ENCODE peak calls at places on chromosomes 5 and 9, in eight cellular contexts. One of them, this sample, is unnamed. For H3K36me3, the result is how much of the 10 kb centered on the place peaks cover.

GRCh38 chr9:125337282-125337681 is 75.7 kb downstream of the GAPVD1 start:
- DNase-seq in OCI-LY7: no peak
- DNase-seq in psoas muscle: no peak
- DNase-seq in testis: no peak
- DNase-seq in ascending aorta: no peak
- DNase-seq in MM.1S: no peak
- DNase-seq in CD8-positive, alpha-beta T cell: no peak
- DNase-seq in heart right ventricle: no peak
- DNase-seq in this sample: no peak

GRCh38 chr9:122254761-122255160 is 9.9 kb downstream of the RBM18 start:
- DNase-seq in heart right ventricle: no peak
- DNase-seq in CD8-positive, alpha-beta T cell: no peak
- DNase-seq in psoas muscle: no peak
- DNase-seq in OCI-LY7: no peak
- DNase-seq in testis: no peak
- DNase-seq in MM.1S: no peak
- DNase-seq in ascending aorta: no peak
- DNase-seq in this sample: no peak

GRCh38 chr5:132099073-132099748 is 25.6 kb downstream of the CSF2 start:
- DNase-seq in ascending aorta: no peak
- DNase-seq in MM.1S: no peak
- DNase-seq in psoas muscle: no peak
- DNase-seq in CD8-positive, alpha-beta T cell: no peak
- DNase-seq in testis: no peak
- DNase-seq in OCI-LY7: no peak
- DNase-seq in heart right ventricle: no peak
- DNase-seq in this sample: no peak

GRCh38 chr9:4842734-4843133 is 50.0 kb downstream of the RCL1 start:
- DNase-seq in ascending aorta: no peak
- DNase-seq in OCI-LY7: no peak
- DNase-seq in heart right ventricle: no peak
- DNase-seq in psoas muscle: no peak
- DNase-seq in testis: no peak
- DNase-seq in MM.1S: no peak
- DNase-seq in CD8-positive, alpha-beta T cell: no peak
- DNase-seq in this sample: no peak

GRCh38 chr5:94326579-94326978 is 291.8 kb downstream of the KIAA0825 start:
- DNase-seq in heart right ventricle: no peak
- DNase-seq in CD8-positive, alpha-beta T cell: no peak
- DNase-seq in OCI-LY7: no peak
- DNase-seq in testis: no peak
- DNase-seq in MM.1S: no peak
- DNase-seq in ascending aorta: no peak
- DNase-seq in psoas muscle: no peak
- DNase-seq in this sample: no peak

GRCh38 chr9:89458768-89459496 is 39.0 kb downstream of the SEMA4D start:
- DNase-seq in heart right ventricle: no peak
- DNase-seq in psoas muscle: no peak
- DNase-seq in testis: no peak
- DNase-seq in MM.1S: no peak
- DNase-seq in ascending aorta: no peak
- DNase-seq in OCI-LY7: no peak
- DNase-seq in CD8-positive, alpha-beta T cell: no peak
- DNase-seq in this sample: no peak

GRCh38 chr5:108353087-108353486 is 28.8 kb downstream of the FBXL17 start:
- DNase-seq in ascending aorta: no peak
- DNase-seq in testis: no peak
- DNase-seq in OCI-LY7: no peak
- DNase-seq in CD8-positive, alpha-beta T cell: no peak
- DNase-seq in MM.1S: no peak
- DNase-seq in psoas muscle: no peak
- DNase-seq in heart right ventricle: no peak
- DNase-seq in this sample: no peak

GRCh38 chr5:140595538-140595937 is 30.9 kb downstream of the SLC35A4 start:
- DNase-seq in MM.1S: no peak
- DNase-seq in ascending aorta: no peak
- DNase-seq in CD8-positive, alpha-beta T cell: no peak
- DNase-seq in heart right ventricle: no peak
- DNase-seq in OCI-LY7: no peak
- DNase-seq in psoas muscle: no peak
- DNase-seq in testis: peak
- DNase-seq in this sample: peak

GRCh38 chr9:70601000-70601929 is 186.8 kb upstream of the KLF9 start:
- DNase-seq in CD8-positive, alpha-beta T cell: no peak
- DNase-seq in ascending aorta: peak
- DNase-seq in heart right ventricle: peak
- DNase-seq in testis: peak
- DNase-seq in OCI-LY7: no peak
- DNase-seq in MM.1S: no peak
- DNase-seq in psoas muscle: peak
- DNase-seq in this sample: peak

GRCh38 chr9:4929917-4930316 is 55.2 kb upstream of the JAK2 start:
- DNase-seq in heart right ventricle: no peak
- DNase-seq in psoas muscle: no peak
- DNase-seq in OCI-LY7: no peak
- DNase-seq in MM.1S: no peak
- DNase-seq in ascending aorta: no peak
- DNase-seq in CD8-positive, alpha-beta T cell: no peak
- DNase-seq in testis: no peak
- DNase-seq in this sample: peak

GRCh38 chr5:19547640-19548039 is 440.4 kb downstream of the CDH18 start:
- DNase-seq in ascending aorta: no peak
- DNase-seq in OCI-LY7: no peak
- DNase-seq in heart right ventricle: no peak
- DNase-seq in CD8-positive, alpha-beta T cell: no peak
- DNase-seq in MM.1S: no peak
- DNase-seq in testis: no peak
- DNase-seq in psoas muscle: no peak
- DNase-seq in this sample: peak

GRCh38 chr5:146015001-146015400 is 78.6 kb downstream of the SH3RF2 start:
- DNase-seq in ascending aorta: no peak
- DNase-seq in testis: no peak
- DNase-seq in CD8-positive, alpha-beta T cell: no peak
- DNase-seq in psoas muscle: no peak
- DNase-seq in MM.1S: no peak
- DNase-seq in OCI-LY7: no peak
- DNase-seq in heart right ventricle: no peak
- DNase-seq in this sample: no peak

GRCh38 chr9:133113928-133114351 is 7.1 kb downstream of the RALGDS start:
- DNase-seq in OCI-LY7: no peak
- DNase-seq in psoas muscle: peak
- DNase-seq in MM.1S: no peak
- DNase-seq in CD8-positive, alpha-beta T cell: no peak
- DNase-seq in ascending aorta: peak
- DNase-seq in heart right ventricle: peak
- DNase-seq in testis: no peak
- DNase-seq in this sample: no peak

GRCh38 chr5:756865-757345 is 27.6 kb downstream of the ZDHHC11B start:
- DNase-seq in ascending aorta: peak
- DNase-seq in testis: no peak
- DNase-seq in CD8-positive, alpha-beta T cell: no peak
- DNase-seq in heart right ventricle: peak
- DNase-seq in MM.1S: no peak
- DNase-seq in OCI-LY7: no peak
- DNase-seq in psoas muscle: no peak
- DNase-seq in this sample: no peak

GRCh38 chr9:137589441-137590122 is 730 bp downstream of the ZMYND19 start:
- DNase-seq in ascending aorta: no peak
- DNase-seq in heart right ventricle: no peak
- DNase-seq in psoas muscle: no peak
- DNase-seq in OCI-LY7: peak
- DNase-seq in testis: no peak
- DNase-seq in MM.1S: peak
- DNase-seq in CD8-positive, alpha-beta T cell: no peak
- DNase-seq in this sample: no peak

GRCh38 chr9:68983797-68984419 is 30.0 kb downstream of the PRKACG start:
- DNase-seq in CD8-positive, alpha-beta T cell: no peak
- DNase-seq in heart right ventricle: no peak
- DNase-seq in testis: no peak
- DNase-seq in psoas muscle: no peak
- DNase-seq in MM.1S: no peak
- DNase-seq in ascending aorta: no peak
- DNase-seq in OCI-LY7: no peak
- DNase-seq in this sample: no peak

GRCh38 chr9:98226516-98226915 is 28.9 kb downstream of the TBC1D2 start:
- DNase-seq in heart right ventricle: no peak
- DNase-seq in ascending aorta: no peak
- DNase-seq in psoas muscle: no peak
- DNase-seq in MM.1S: no peak
- DNase-seq in testis: no peak
- DNase-seq in OCI-LY7: no peak
- DNase-seq in CD8-positive, alpha-beta T cell: no peak
- DNase-seq in this sample: peak

GRCh38 chr5:72199681-72200080 is 92.4 kb downstream of the MAP1B start:
- DNase-seq in MM.1S: no peak
- DNase-seq in psoas muscle: no peak
- DNase-seq in testis: no peak
- DNase-seq in OCI-LY7: no peak
- DNase-seq in CD8-positive, alpha-beta T cell: no peak
- DNase-seq in ascending aorta: no peak
- DNase-seq in heart right ventricle: no peak
- DNase-seq in this sample: no peak
- H3K36me3 ChIP-seq in MM.1S: under half
- H3K36me3 ChIP-seq in psoas muscle: under half
- H3K36me3 ChIP-seq in testis: under half
- H3K36me3 ChIP-seq in OCI-LY7: under half
- H3K36me3 ChIP-seq in CD8-positive, alpha-beta T cell: under half
- H3K36me3 ChIP-seq in ascending aorta: half or more
- H3K36me3 ChIP-seq in heart right ventricle: half or more
- H3K36me3 ChIP-seq in this sample: under half

GRCh38 chr5:125408582-125409069 is 662.2 kb upstream of the ZNF608 start:
- DNase-seq in psoas muscle: no peak
- DNase-seq in OCI-LY7: no peak
- DNase-seq in CD8-positive, alpha-beta T cell: no peak
- DNase-seq in ascending aorta: no peak
- DNase-seq in heart right ventricle: no peak
- DNase-seq in MM.1S: peak
- DNase-seq in testis: no peak
- DNase-seq in this sample: peak
- H3K4me3 ChIP-seq in psoas muscle: no peak
- H3K4me3 ChIP-seq in OCI-LY7: no peak
- H3K4me3 ChIP-seq in CD8-positive, alpha-beta T cell: no peak
- H3K4me3 ChIP-seq in ascending aorta: no peak
- H3K4me3 ChIP-seq in heart right ventricle: no peak
- H3K4me3 ChIP-seq in MM.1S: peak
- H3K4me3 ChIP-seq in testis: no peak
- H3K4me3 ChIP-seq in this sample: no peak

GRCh38 chr9:36102742-36103495 is 33.6 kb upstream of the GLIPR2 start:
- DNase-seq in heart right ventricle: peak
- DNase-seq in testis: peak
- DNase-seq in psoas muscle: peak
- DNase-seq in ascending aorta: peak
- DNase-seq in MM.1S: peak
- DNase-seq in OCI-LY7: peak
- DNase-seq in CD8-positive, alpha-beta T cell: peak
- DNase-seq in this sample: peak

GRCh38 chr9:36101916-36102741 is 34.4 kb upstream of the GLIPR2 start:
- DNase-seq in testis: no peak
- DNase-seq in OCI-LY7: no peak
- DNase-seq in psoas muscle: no peak
- DNase-seq in MM.1S: no peak
- DNase-seq in ascending aorta: peak
- DNase-seq in CD8-positive, alpha-beta T cell: no peak
- DNase-seq in heart right ventricle: no peak
- DNase-seq in this sample: peak

GRCh38 chr9:36099718-36100117 is 36.8 kb upstream of the GLIPR2 start:
- DNase-seq in OCI-LY7: no peak
- DNase-seq in psoas muscle: no peak
- DNase-seq in heart right ventricle: no peak
- DNase-seq in testis: no peak
- DNase-seq in ascending aorta: no peak
- DNase-seq in CD8-positive, alpha-beta T cell: no peak
- DNase-seq in MM.1S: no peak
- DNase-seq in this sample: no peak

GRCh38 chr9:36100532-36100931 is 36.0 kb upstream of the GLIPR2 start:
- DNase-seq in CD8-positive, alpha-beta T cell: no peak
- DNase-seq in OCI-LY7: no peak
- DNase-seq in testis: no peak
- DNase-seq in heart right ventricle: no peak
- DNase-seq in ascending aorta: no peak
- DNase-seq in psoas muscle: no peak
- DNase-seq in MM.1S: no peak
- DNase-seq in this sample: no peak
- TF ChIP-seq CTCF in CD8-positive, alpha-beta T cell: no peak
- TF ChIP-seq CTCF in OCI-LY7: no peak
- TF ChIP-seq CTCF in testis: no peak
- TF ChIP-seq CTCF in heart right ventricle: no peak
- TF ChIP-seq CTCF in ascending aorta: no peak
- TF ChIP-seq CTCF in psoas muscle: no peak
- TF ChIP-seq CTCF in MM.1S: no peak
- TF ChIP-seq CTCF in this sample: no peak

DNA sequence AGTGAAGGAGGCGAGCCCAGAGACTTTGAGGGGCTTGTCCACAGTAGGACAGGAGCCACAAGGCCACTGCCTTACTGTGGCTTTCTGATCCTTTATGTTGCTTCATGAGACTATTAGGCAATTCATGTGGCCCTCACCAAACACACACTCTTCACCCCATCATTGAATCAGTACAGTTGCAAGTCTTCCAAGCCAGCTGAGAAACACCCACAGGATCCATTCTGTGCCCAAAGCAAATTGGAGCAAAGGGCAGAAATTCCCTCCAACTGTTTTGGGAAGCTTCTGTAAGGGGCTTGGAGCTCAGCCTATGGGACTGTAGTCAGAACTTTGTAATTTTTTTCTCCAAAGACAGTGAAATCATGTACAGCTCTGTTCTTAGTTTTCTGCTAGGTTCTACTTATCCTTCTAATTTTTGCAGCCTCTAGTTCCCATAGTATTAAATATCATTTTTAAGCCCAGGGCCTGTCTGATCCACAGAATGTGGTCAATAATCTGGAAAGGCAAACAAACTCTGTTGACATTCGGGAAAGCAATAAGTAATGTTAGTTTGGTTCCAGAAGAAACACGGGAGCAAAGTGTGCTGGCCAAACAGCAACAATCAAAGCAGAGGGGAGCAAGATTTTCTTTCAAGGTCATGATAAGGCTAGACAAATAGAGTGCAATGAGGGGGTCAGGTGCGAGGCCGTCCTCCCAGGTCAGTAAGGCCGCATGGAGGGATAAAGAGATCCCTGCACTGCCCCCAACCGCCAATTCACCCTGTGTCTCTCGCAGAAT is 47.0 kb downstream of the UBE2QL1 start:
- DNase-seq in heart right ventricle: no peak
- DNase-seq in OCI-LY7: no peak
- DNase-seq in CD8-positive, alpha-beta T cell: no peak
- DNase-seq in ascending aorta: no peak
- DNase-seq in testis: no peak
- DNase-seq in psoas muscle: no peak
- DNase-seq in MM.1S: no peak
- DNase-seq in this sample: no peak
- H3K36me3 ChIP-seq in heart right ventricle: under half
- H3K36me3 ChIP-seq in OCI-LY7: under half
- H3K36me3 ChIP-seq in CD8-positive, alpha-beta T cell: under half
- H3K36me3 ChIP-seq in ascending aorta: under half
- H3K36me3 ChIP-seq in testis: under half
- H3K36me3 ChIP-seq in psoas muscle: under half
- H3K36me3 ChIP-seq in MM.1S: under half
- H3K36me3 ChIP-seq in this sample: under half